ENCODE peak calls at places on chromosomes 16 and 17, in five cellular contexts. One of them, this sample, is unnamed.

GRCh38 chr17:45700171-45701090 is 83.7 kb upstream of the CRHR1 start:
- DNase-seq in GM03348: no peak
- DNase-seq in NCI-H2081: no peak
- DNase-seq in fibroblast of pulmonary artery: no peak
- DNase-seq in KBM-7: no peak
- DNase-seq in this sample: no peak

GRCh38 chr17:75637143-75637538 is 3.9 kb downstream of the SMIM5 start:
- DNase-seq in GM03348: no peak
- DNase-seq in NCI-H2081: no peak
- DNase-seq in fibroblast of pulmonary artery: no peak
- DNase-seq in KBM-7: no peak
- DNase-seq in this sample: no peak

GRCh38 chr17:78745407-78746088 is 36.5 kb downstream of the CYTH1 start:
- DNase-seq in GM03348: peak
- DNase-seq in NCI-H2081: peak
- DNase-seq in fibroblast of pulmonary artery: peak
- DNase-seq in KBM-7: no peak
- DNase-seq in this sample: peak

GRCh38 chr16:397736-398332 is 835 bp downstream of the NME4 start:
- DNase-seq in GM03348: peak
- DNase-seq in NCI-H2081: no peak
- DNase-seq in fibroblast of pulmonary artery: peak
- DNase-seq in KBM-7: no peak
- DNase-seq in this sample: peak

GRCh38 chr17:31216053-31216751 is 80.8 kb downstream of the OMG start:
- DNase-seq in GM03348: peak
- DNase-seq in NCI-H2081: peak
- DNase-seq in fibroblast of pulmonary artery: peak
- DNase-seq in KBM-7: peak
- DNase-seq in this sample: peak

GRCh38 chr17:4195306-4195705 is 52.3 kb downstream of the CYB5D2 start:
- DNase-seq in GM03348: no peak
- DNase-seq in NCI-H2081: no peak
- DNase-seq in fibroblast of pulmonary artery: peak
- DNase-seq in KBM-7: no peak
- DNase-seq in this sample: peak

GRCh38 chr17:82835766-82836512 is 3.9 kb downstream of the ZNF750 start:
- DNase-seq in GM03348: no peak
- DNase-seq in NCI-H2081: no peak
- DNase-seq in fibroblast of pulmonary artery: no peak
- DNase-seq in KBM-7: no peak
- DNase-seq in this sample: no peak

GRCh38 chr17:17075037-17075755 is 32.9 kb downstream of the MPRIP start:
- DNase-seq in GM03348: peak
- DNase-seq in NCI-H2081: no peak
- DNase-seq in fibroblast of pulmonary artery: peak
- DNase-seq in KBM-7: no peak
- DNase-seq in this sample: peak

GRCh38 chr16:57538235-57538711 is 1.9 kb upstream of the CCDC102A start:
- DNase-seq in GM03348: no peak
- DNase-seq in NCI-H2081: no peak
- DNase-seq in fibroblast of pulmonary artery: no peak
- DNase-seq in KBM-7: no peak
- DNase-seq in this sample: no peak

GRCh38 chr17:71899317-71899716 is 221.5 kb upstream of the SOX9 start:
- DNase-seq in GM03348: no peak
- DNase-seq in NCI-H2081: no peak
- DNase-seq in fibroblast of pulmonary artery: peak
- DNase-seq in KBM-7: no peak
- DNase-seq in this sample: peak

GRCh38 chr17:35708951-35709350 is 22.5 kb upstream of the RASL10B start:
- DNase-seq in GM03348: no peak
- DNase-seq in NCI-H2081: no peak
- DNase-seq in fibroblast of pulmonary artery: no peak
- DNase-seq in KBM-7: peak
- DNase-seq in this sample: no peak

GRCh38 chr16:67034478-67034877 is 5.5 kb downstream of the CBFB start:
- DNase-seq in GM03348: no peak
- DNase-seq in NCI-H2081: no peak
- DNase-seq in fibroblast of pulmonary artery: peak
- DNase-seq in KBM-7: no peak
- DNase-seq in this sample: peak

GRCh38 chr16:82016268-82016667 is 5.0 kb upstream of the SDR42E1 start:
- DNase-seq in GM03348: peak
- DNase-seq in NCI-H2081: no peak
- DNase-seq in fibroblast of pulmonary artery: peak
- DNase-seq in KBM-7: peak
- DNase-seq in this sample: peak

GRCh38 chr16:49961087-49961486 is 63.9 kb upstream of the CNEP1R1 start:
- DNase-seq in GM03348: no peak
- DNase-seq in NCI-H2081: peak
- DNase-seq in fibroblast of pulmonary artery: peak
- DNase-seq in KBM-7: no peak
- DNase-seq in this sample: no peak

GRCh38 chr17:45345554-45346254 is 28.9 kb upstream of the MAP3K14 start:
- DNase-seq in GM03348: peak
- DNase-seq in NCI-H2081: no peak
- DNase-seq in fibroblast of pulmonary artery: peak
- DNase-seq in KBM-7: peak
- DNase-seq in this sample: peak

GRCh38 chr16:67936876-67937605 is 391 bp upstream of the PSMB10 start:
- DNase-seq in GM03348: no peak
- DNase-seq in NCI-H2081: no peak
- DNase-seq in fibroblast of pulmonary artery: peak
- DNase-seq in KBM-7: peak
- DNase-seq in this sample: no peak

GRCh38 chr17:40112191-40112590 is 9.6 kb upstream of the MSL1 start:
- DNase-seq in GM03348: no peak
- DNase-seq in NCI-H2081: no peak
- DNase-seq in fibroblast of pulmonary artery: no peak
- DNase-seq in KBM-7: no peak
- DNase-seq in this sample: no peak

GRCh38 chr17:17491546-17491988 is 4.6 kb downstream of the RASD1 start:
- DNase-seq in GM03348: no peak
- DNase-seq in NCI-H2081: no peak
- DNase-seq in fibroblast of pulmonary artery: no peak
- DNase-seq in KBM-7: no peak
- DNase-seq in this sample: no peak

GRCh38 chr16:67207857-67208524 is 9.1 kb downstream of the ELMO3 start:
- DNase-seq in GM03348: peak
- DNase-seq in NCI-H2081: no peak
- DNase-seq in fibroblast of pulmonary artery: no peak
- DNase-seq in KBM-7: no peak
- DNase-seq in this sample: peak

GRCh38 chr17:70105154-70105553 is 30.1 kb downstream of the KCNJ16 start:
- DNase-seq in GM03348: no peak
- DNase-seq in NCI-H2081: no peak
- DNase-seq in fibroblast of pulmonary artery: no peak
- DNase-seq in KBM-7: no peak
- DNase-seq in this sample: no peak

GRCh38 chr17:29514792-29515191 is 52.0 kb downstream of the ABHD15 start:
- DNase-seq in GM03348: peak
- DNase-seq in NCI-H2081: no peak
- DNase-seq in fibroblast of pulmonary artery: peak
- DNase-seq in KBM-7: no peak
- DNase-seq in this sample: peak

GRCh38 chr17:8997994-8998628 is 23.2 kb upstream of the NTN1 start:
- DNase-seq in GM03348: peak
- DNase-seq in NCI-H2081: peak
- DNase-seq in fibroblast of pulmonary artery: peak
- DNase-seq in KBM-7: peak
- DNase-seq in this sample: peak

GRCh38 chr16:85773044-85773443 is 22.1 kb upstream of the C16orf74 start:
- DNase-seq in GM03348: no peak
- DNase-seq in NCI-H2081: no peak
- DNase-seq in fibroblast of pulmonary artery: no peak
- DNase-seq in KBM-7: no peak
- DNase-seq in this sample: no peak

GRCh38 chr16:57301126-57301817 is 16.8 kb upstream of the PLLP start:
- DNase-seq in GM03348: no peak
- DNase-seq in NCI-H2081: no peak
- DNase-seq in fibroblast of pulmonary artery: no peak
- DNase-seq in KBM-7: no peak
- DNase-seq in this sample: peak

GRCh38 chr16:49456763-49457162 is 83.2 kb downstream of the C16orf78 start:
- DNase-seq in GM03348: no peak
- DNase-seq in NCI-H2081: no peak
- DNase-seq in fibroblast of pulmonary artery: no peak
- DNase-seq in KBM-7: peak
- DNase-seq in this sample: no peak

GRCh38 chr16:20744922-20745440 is 3.4 kb upstream of the THUMPD1 start:
- DNase-seq in GM03348: no peak
- DNase-seq in NCI-H2081: no peak
- DNase-seq in fibroblast of pulmonary artery: no peak
- DNase-seq in KBM-7: peak
- DNase-seq in this sample: no peak

GRCh38 chr16:64791756-64792155 is 330.1 kb downstream of the CDH11 start:
- DNase-seq in GM03348: no peak
- DNase-seq in NCI-H2081: no peak
- DNase-seq in fibroblast of pulmonary artery: no peak
- DNase-seq in KBM-7: no peak
- DNase-seq in this sample: peak

GRCh38 chr17:50052822-50053653 is 2.9 kb upstream of the ITGA3 start:
- DNase-seq in GM03348: no peak
- DNase-seq in NCI-H2081: no peak
- DNase-seq in fibroblast of pulmonary artery: peak
- DNase-seq in KBM-7: no peak
- DNase-seq in this sample: no peak

GRCh38 chr16:31718998-31719397 is 154.6 kb upstream of the ZNF267 start:
- DNase-seq in GM03348: no peak
- DNase-seq in NCI-H2081: no peak
- DNase-seq in fibroblast of pulmonary artery: peak
- DNase-seq in KBM-7: no peak
- DNase-seq in this sample: no peak

GRCh38 chr16:80123189-80123588 is 417.6 kb upstream of the DYNLRB2 start:
- DNase-seq in GM03348: peak
- DNase-seq in NCI-H2081: no peak
- DNase-seq in fibroblast of pulmonary artery: no peak
- DNase-seq in KBM-7: no peak
- DNase-seq in this sample: peak

GRCh38 chr16:19831678-19832077 is 53.0 kb downstream of the GPRC5B start:
- DNase-seq in GM03348: peak
- DNase-seq in NCI-H2081: no peak
- DNase-seq in fibroblast of pulmonary artery: peak
- DNase-seq in KBM-7: no peak
- DNase-seq in this sample: peak

This sample was measured in fibroblast of mammary gland.